ENCODE peak calls at places on chromosome 18, in four cellular contexts. O is 8988T, D is NCI-H2081, X is NCI-H1105 treated with DMSO at 0.1 percent for 48 hours. C is an unnamed sample.

GRCh38 chr18:9008709-9009635 is 93.5 kb upstream of the NDUFV2 start:
- DNase-seq in O (no peak), D (no peak), X (no peak), C (no peak)

GRCh38 chr18:34592961-34593382 is 117.1 kb upstream of the DTNA start:
- DNase-seq in O (no peak), D (no peak), X (no peak), C (peak)

GRCh38 chr18:56307771-56308170 is 330.6 kb downstream of the TXNL1 start:
- DNase-seq in O (no peak), D (no peak), X (no peak), C (no peak)

GRCh38 chr18:45566025-45566740 is 49.1 kb upstream of the SLC14A2 start:
- DNase-seq in O (no peak), D (no peak), X (no peak), C (no peak)

GRCh38 chr18:34339155-34339554 is 114.4 kb upstream of the NOL4 start:
- DNase-seq in O (no peak), D (peak), X (peak), C (no peak)

GRCh38 chr18:48166971-48167370 is 236.5 kb upstream of the SMAD2 start:
- DNase-seq in O (no peak), D (no peak), X (no peak), C (no peak)

GRCh38 chr18:73244411-73244810 is 376.6 kb upstream of the NETO1 start:
- DNase-seq in O (no peak), D (no peak), X (no peak), C (no peak)

GRCh38 chr18:24019641-24020331 is 5.2 kb downstream of the TTC39C start:
- DNase-seq in O (no peak), D (no peak), X (no peak), C (no peak)

GRCh38 chr18:75247041-75247551 is 36.5 kb downstream of the TSHZ1 start:
- DNase-seq in O (no peak), D (peak), X (no peak), C (no peak)

GRCh38 chr18:42025491-42025890 is 70.5 kb downstream of the PIK3C3 start:
- DNase-seq in O (no peak), D (no peak), X (no peak), C (no peak)

GRCh38 chr18:9741461-9741820 is 33.3 kb downstream of the RAB31 start:
- DNase-seq in O (no peak), D (no peak), X (no peak), C (no peak)

GRCh38 chr18:61503688-61504087 is 170.5 kb downstream of the CDH20 start:
- DNase-seq in O (no peak), D (no peak), X (no peak), C (no peak)

GRCh38 chr18:71743634-71744033 is 800.5 kb downstream of the CBLN2 start:
- DNase-seq in O (no peak), D (no peak), X (no peak), C (no peak)

GRCh38 chr18:32177530-32177929 is 12.3 kb upstream of the MEP1B start:
- DNase-seq in O (no peak), D (peak), X (no peak), C (no peak)

GRCh38 chr18:2316082-2316481 is 255.2 kb downstream of the METTL4 start:
- DNase-seq in O (no peak), D (no peak), X (no peak), C (no peak)

GRCh38 chr18:64713284-64713683 is 564.4 kb upstream of the LINC00305 start:
- DNase-seq in O (no peak), D (no peak), X (no peak), C (no peak)

GRCh38 chr18:79493801-79494211 is 98.1 kb downstream of the NFATC1 start:
- DNase-seq in O (no peak), D (no peak), X (no peak), C (no peak)

GRCh38 chr18:5995626-5996025 is 100.3 kb upstream of the TMEM200C start:
- DNase-seq in O (no peak), D (no peak), X (no peak), C (no peak)

GRCh38 chr18:54191352-54191751 is 33.1 kb downstream of the MBD2 start:
- DNase-seq in O (no peak), D (no peak), X (no peak), C (no peak)

GRCh38 chr18:390748-391478 is 109.6 kb downstream of the COLEC12 start:
- DNase-seq in O (no peak), D (no peak), X (no peak), C (no peak)

GRCh38 chr18:21383031-21383430 is 141.0 kb downstream of the GREB1L start:
- DNase-seq in O (no peak), D (no peak), X (no peak), C (no peak)

GRCh38 chr18:60044290-60045006 is 144.7 kb downstream of the PMAIP1 start:
- DNase-seq in O (no peak), D (no peak), X (no peak), C (no peak)

GRCh38 chr18:79064228-79064627 is 5.0 kb upstream of the ATP9B start:
- DNase-seq in O (no peak), D (no peak), X (peak), C (no peak)

GRCh38 chr18:55861266-55861665 is 273.3 kb upstream of the TCF4 start:
- DNase-seq in O (no peak), D (no peak), X (peak), C (no peak)

GRCh38 chr18:10365021-10365420 is 89.4 kb upstream of the APCDD1 start:
- DNase-seq in O (no peak), D (no peak), X (no peak), C (no peak)

GRCh38 chr18:48410095-48410920 is 1.1 kb upstream of the ZBTB7C start:
- DNase-seq in O (peak), D (peak), X (peak), C (peak)

GRCh38 chr18:48124857-48125626 is 194.6 kb upstream of the SMAD2 start:
- DNase-seq in O (no peak), D (no peak), X (no peak), C (no peak)

C was measured in T47D.